ENCODE peak calls at places on chromosomes 12 and 14, in nine cellular contexts. P is GM12865; C is lower lobe of right lung; X is GM13976; D is HAP-1; Z is activated CD4-positive, CD25-positive, alpha-beta regulatory T cell; S is NB4; F is neural progenitor cell; L is effector memory CD4-positive, alpha-beta T cell. A is an unnamed sample.

GRCh38 chr12:121871501-121871900 is 12.8 kb upstream of the HPD start:
- DNase-seq in P (no peak), C (no peak), X (no peak), D (no peak), Z (no peak), S (no peak), F (no peak), L (no peak), A (no peak)

GRCh38 chr12:26746315-26746714 is 86.7 kb downstream of the ITPR2 start:
- DNase-seq in P (peak), C (no peak), X (no peak), D (no peak), Z (no peak), S (peak), F (no peak), L (no peak), A (no peak)

GRCh38 chr14:99752486-99753121 is 40.6 kb upstream of the EML1 start:
- DNase-seq in P (no peak), C (peak), X (no peak), D (no peak), Z (no peak), S (peak), F (no peak), L (no peak), A (no peak)

GRCh38 chr12:124547626-124548025 is 19.8 kb downstream of the NCOR2 start:
- DNase-seq in P (no peak), C (no peak), X (no peak), D (no peak), Z (no peak), S (no peak), F (no peak), L (no peak), A (no peak)

GRCh38 chr12:30882706-30883105 is 43.8 kb upstream of the TSPAN11 start:
- DNase-seq in P (no peak), C (no peak), X (no peak), D (no peak), Z (no peak), S (peak), F (no peak), L (no peak), A (no peak)

GRCh38 chr14:54529811-54530210 is 20.1 kb downstream of the CGRRF1 start:
- DNase-seq in P (no peak), C (no peak), X (no peak), D (peak), Z (no peak), S (no peak), F (no peak), L (no peak), A (no peak)

GRCh38 chr12:107337354-107338095 is 244.2 kb upstream of the CRY1 start:
- DNase-seq in P (no peak), C (no peak), X (no peak), D (no peak), Z (no peak), S (no peak), F (no peak), L (no peak), A (no peak)

GRCh38 chr14:83842536-83842935 is 1687.4 kb upstream of the FLRT2 start:
- DNase-seq in P (no peak), C (no peak), X (no peak), D (peak), Z (no peak), S (no peak), F (no peak), L (no peak), A (no peak)

GRCh38 chr12:104457746-104458644 is 1.2 kb downstream of the CHST11 start:
- DNase-seq in P (peak), C (peak), X (peak), D (peak), Z (peak), S (peak), F (peak), L (peak), A (peak)

GRCh38 chr12:68962855-68963455 is 30.0 kb upstream of the CPM start:
- DNase-seq in P (no peak), C (no peak), X (no peak), D (no peak), Z (no peak), S (no peak), F (no peak), L (no peak), A (no peak)

GRCh38 chr14:23376477-23377200 is at the start of gene CMTM5:
- DNase-seq in P (no peak), C (no peak), X (no peak), D (no peak), Z (no peak), S (peak), F (peak), L (no peak), A (no peak)

GRCh38 chr14:26163761-26164160 is 434.1 kb downstream of the NOVA1 start:
- DNase-seq in P (no peak), C (no peak), X (no peak), D (peak), Z (no peak), S (peak), F (peak), L (no peak), A (no peak)

GRCh38 chr14:22177870-22178269 is 411.2 kb downstream of the DAD1 start:
- DNase-seq in P (peak), C (no peak), X (no peak), D (no peak), Z (no peak), S (peak), F (no peak), L (no peak), A (no peak)

GRCh38 chr12:107179883-107180282 is 86.5 kb upstream of the CRY1 start:
- DNase-seq in P (no peak), C (no peak), X (no peak), D (no peak), Z (no peak), S (peak), F (no peak), L (no peak), A (no peak)

GRCh38 chr12:108573310-108573709 is 10.9 kb downstream of the ISCU start:
- DNase-seq in P (peak), C (no peak), X (no peak), D (no peak), Z (no peak), S (no peak), F (no peak), L (no peak), A (no peak)

GRCh38 chr14:103806805-103807204 is 40.6 kb downstream of the PPP1R13B start:
- DNase-seq in P (peak), C (no peak), X (peak), D (no peak), Z (no peak), S (no peak), F (no peak), L (no peak), A (no peak)

GRCh38 chr14:61701946-61702345 is 6.6 kb downstream of the HIF1A start:
- DNase-seq in P (no peak), C (no peak), X (no peak), D (no peak), Z (no peak), S (no peak), F (no peak), L (no peak), A (no peak)

GRCh38 chr12:94026566-94026965 is 121.8 kb upstream of the PLXNC1 start:
- DNase-seq in P (no peak), C (no peak), X (no peak), D (no peak), Z (no peak), S (no peak), F (no peak), L (no peak), A (no peak)

GRCh38 chr12:18747960-18748359 is 10.0 kb downstream of the CAPZA3 start:
- DNase-seq in P (no peak), C (no peak), X (no peak), D (peak), Z (no peak), S (no peak), F (no peak), L (no peak), A (no peak)

GRCh38 chr14:89899917-89900680 is 54.4 kb downstream of the EFCAB11 start:
- DNase-seq in P (peak), C (no peak), X (peak), D (peak), Z (no peak), S (peak), F (peak), L (no peak), A (no peak)

GRCh38 chr12:120361506-120362208 is 7.3 kb downstream of the MSI1 start:
- DNase-seq in P (peak), C (no peak), X (peak), D (peak), Z (no peak), S (no peak), F (peak), L (no peak), A (no peak)

GRCh38 chr12:32558941-32559340 is 120.2 kb upstream of the DNM1L start:
- DNase-seq in P (peak), C (no peak), X (peak), D (no peak), Z (no peak), S (no peak), F (no peak), L (no peak), A (no peak)

GRCh38 chr12:52020539-52021336 is 14.0 kb downstream of the TAMALIN start:
- DNase-seq in P (peak), C (no peak), X (peak), D (peak), Z (peak), S (peak), F (peak), L (peak), A (peak)

GRCh38 chr12:42590324-42590934 is 883 bp upstream of the PRICKLE1 start:
- DNase-seq in P (peak), C (peak), X (peak), D (no peak), Z (no peak), S (peak), F (peak), L (no peak), A (no peak)

GRCh38 chr12:68189766-68190700 is 30.5 kb upstream of the IFNG start:
- DNase-seq in P (no peak), C (no peak), X (no peak), D (no peak), Z (no peak), S (peak), F (no peak), L (no peak), A (no peak)

GRCh38 chr12:64968989-64969819 is 144.8 kb downstream of the TBC1D30 start:
- DNase-seq in P (peak), C (no peak), X (no peak), D (no peak), Z (no peak), S (no peak), F (peak), L (no peak), A (no peak)

GRCh38 chr12:48004039-48004940 is at the start of gene COL2A1:
- DNase-seq in P (no peak), C (no peak), X (peak), D (peak), Z (no peak), S (peak), F (peak), L (no peak), A (no peak)

GRCh38 chr12:31702047-31702446 is 26.8 kb downstream of the AMN1 start:
- DNase-seq in P (no peak), C (no peak), X (no peak), D (no peak), Z (no peak), S (peak), F (peak), L (no peak), A (no peak)